ENCODE peak calls at places on chromosomes 2 and 18, in eight cellular contexts. J is coronary artery, A is WTC11, H is lower lobe of right lung, X is foreskin keratinocyte, I is NCI-H1694, R is left ventricle myocardium inferior, O is ELF-1. N is an unnamed sample.

GRCh38 chr2:27807476-27807875 is 36.0 kb downstream of the MRPL33 start:
- DNase-seq in A (peak), H (peak), J (no peak), X (no peak), I (peak), R (no peak), O (peak), N (no peak)

GRCh38 chr2:211823886-211824479 is 714.6 kb downstream of the ERBB4 start:
- DNase-seq in I (no peak), R (no peak), O (no peak), X (no peak), H (no peak), J (no peak), A (no peak), N (no peak)

GRCh38 chr18:76801567-76802505 is 20.5 kb upstream of the ZNF236 start:
- DNase-seq in O (peak), I (no peak), R (peak), A (peak), H (peak), J (no peak), X (no peak), N (peak)

GRCh38 chr18:65326831-65327230 is 424.0 kb upstream of the CDH7 start:
- DNase-seq in J (no peak), O (no peak), X (no peak), I (no peak), H (no peak), R (no peak), A (no peak), N (no peak)

GRCh38 chr2:58913082-58913726 is 672.1 kb upstream of the FANCL start:
- DNase-seq in A (no peak), O (no peak), R (no peak), I (no peak), J (no peak), X (no peak), H (no peak), N (no peak)

GRCh38 chr2:239943991-239944441 is 81.1 kb downstream of the NDUFA10 start:
- DNase-seq in J (no peak), I (no peak), R (peak), X (no peak), A (no peak), H (peak), O (no peak), N (no peak)

GRCh38 chr2:19861771-19862170 is 40.0 kb downstream of the TTC32 start:
- DNase-seq in O (no peak), I (no peak), H (no peak), X (no peak), R (no peak), A (no peak), J (no peak), N (no peak)

GRCh38 chr2:39772086-39772811 is 6.8 kb downstream of the THUMPD2 start:
- DNase-seq in A (no peak), X (peak), O (no peak), J (no peak), R (no peak), I (no peak), H (no peak), N (no peak)

GRCh38 chr18:39485696-39486095 is 1920.1 kb upstream of the CELF4 start:
- DNase-seq in H (no peak), X (no peak), O (no peak), A (no peak), R (no peak), I (no peak), J (no peak), N (no peak)

GRCh38 chr18:10038268-10038667 is 124.5 kb downstream of the VAPA start:
- DNase-seq in J (no peak), X (no peak), O (no peak), H (no peak), A (no peak), R (no peak), I (no peak), N (no peak)

GRCh38 chr18:28650860-28651259 is 473.9 kb upstream of the CDH2 start:
- DNase-seq in H (no peak), X (no peak), A (no peak), J (no peak), R (no peak), I (no peak), O (no peak), N (no peak)

GRCh38 chr2:121502246-121502645 is 28.4 kb upstream of the RNU4ATAC start:
- DNase-seq in I (no peak), R (no peak), J (no peak), X (peak), H (no peak), A (no peak), O (no peak), N (no peak)

GRCh38 chr2:18740428-18740827 is 151.1 kb upstream of the NT5C1B start:
- DNase-seq in H (peak), R (peak), X (no peak), A (no peak), O (no peak), J (no peak), I (no peak), N (no peak)

GRCh38 chr2:54065411-54065810 is 50.0 kb upstream of the ACYP2 start:
- DNase-seq in X (peak), R (no peak), A (no peak), J (no peak), I (peak), H (no peak), O (no peak), N (no peak)

GRCh38 chr2:28915939-28916338 is 21.5 kb downstream of the WDR43 start:
- DNase-seq in X (no peak), H (no peak), O (no peak), I (no peak), A (no peak), J (no peak), R (no peak), N (no peak)

GRCh38 chr2:121197369-121198091 is 87.5 kb downstream of the TFCP2L1 start:
- DNase-seq in R (peak), J (peak), O (no peak), I (no peak), X (peak), H (peak), A (no peak), N (no peak)

GRCh38 chr2:43714164-43714563 is 37.9 kb upstream of the C1GALT1C1L start:
- DNase-seq in A (no peak), R (no peak), H (no peak), O (no peak), I (no peak), J (no peak), X (peak), N (no peak)

GRCh38 chr18:48529796-48530195 is 9.0 kb upstream of the CTIF start:
- DNase-seq in H (no peak), O (no peak), J (no peak), A (no peak), I (no peak), X (peak), R (no peak), N (no peak)

GRCh38 chr2:219570194-219570923 is 980 bp downstream of the OBSL1 start:
- DNase-seq in R (no peak), H (no peak), I (no peak), J (no peak), A (peak), X (no peak), O (peak), N (no peak)

GRCh38 chr2:239025081-239025801 is 177.4 kb downstream of the TWIST2 start:
- DNase-seq in I (no peak), J (no peak), H (peak), X (peak), O (no peak), R (no peak), A (no peak), N (no peak)

GRCh38 chr2:40405440-40405839 is 46.5 kb downstream of the SLC8A1 start:
- DNase-seq in J (no peak), I (no peak), X (no peak), H (no peak), A (no peak), R (no peak), O (no peak), N (no peak)

GRCh38 chr2:241900251-241901017 is 30.9 kb downstream of the RTP5 start:
- DNase-seq in X (no peak), H (peak), R (no peak), J (peak), I (no peak), A (no peak), O (no peak), N (no peak)

GRCh38 chr18:10391506-10391905 is 62.9 kb upstream of the APCDD1 start:
- DNase-seq in H (no peak), R (no peak), O (no peak), A (no peak), I (no peak), X (no peak), J (no peak), N (no peak)

GRCh38 chr18:50454379-50455005 is 79.6 kb downstream of the SKA1 start:
- DNase-seq in H (no peak), X (peak), R (no peak), J (no peak), O (no peak), I (no peak), A (peak), N (peak)

GRCh38 chr2:128236491-128237035 is 82.1 kb downstream of the HS6ST1 start:
- DNase-seq in I (no peak), H (no peak), A (no peak), X (peak), J (no peak), O (no peak), R (no peak), N (no peak)

GRCh38 chr2:225456619-225457260 is 57.2 kb downstream of the NYAP2 start:
- DNase-seq in X (no peak), O (no peak), J (no peak), R (no peak), H (no peak), A (no peak), I (no peak), N (no peak)

GRCh38 chr2:228545041-228545440 is 363.6 kb upstream of the SPHKAP start:
- DNase-seq in O (no peak), I (no peak), A (no peak), R (no peak), X (peak), H (no peak), J (no peak), N (no peak)

GRCh38 chr2:226478121-226478809 is 321.4 kb downstream of the IRS1 start:
- DNase-seq in O (peak), I (no peak), X (no peak), R (no peak), H (no peak), J (peak), A (no peak), N (no peak)

GRCh38 chr2:234967201-234967873 is 15.5 kb downstream of the SH3BP4 start:
- DNase-seq in H (no peak), R (no peak), A (no peak), I (no peak), X (no peak), O (no peak), J (peak), N (no peak)

GRCh38 chr2:121825003-121825950 is 69.8 kb downstream of the TSN start:
- DNase-seq in O (no peak), R (no peak), A (peak), X (no peak), H (no peak), I (no peak), J (no peak), N (no peak)

N was measured in SK-N-DZ.